ENCODE peak calls at places on chromosomes 12 and 14, in four cellular contexts. P is HepG2, X is H1, F is GM12878. U is an unnamed sample.

GRCh38 chr14:71532790-71533189 is 399.4 kb upstream of the RGS6 start:
- DNase-seq in P (no peak), X (no peak), F (no peak), U (no peak)

GRCh38 chr14:98598576-98598975 is 673.4 kb downstream of the BCL11B start:
- DNase-seq in P (no peak), X (no peak), F (no peak), U (no peak)

GRCh38 chr14:103317251-103317650 is 16.8 kb upstream of the EIF5 start:
- DNase-seq in P (no peak), X (no peak), F (no peak), U (no peak)

GRCh38 chr14:90556050-90556477 is 159.2 kb downstream of the CALM1 start:
- DNase-seq in P (peak; percentile 29), X (peak; percentile 74), F (no peak), U (peak; percentile 42)

GRCh38 chr14:50347521-50347920 is 35.4 kb downstream of the DMAC2L start:
- DNase-seq in P (no peak), X (no peak), F (no peak), U (no peak)

GRCh38 chr12:5478081-5478706 is 46.3 kb downstream of the NTF3 start:
- DNase-seq in P (no peak), X (no peak), F (no peak), U (no peak)

GRCh38 chr12:2332947-2333346 is 280.2 kb downstream of the CACNA1C start:
- DNase-seq in P (no peak), X (no peak), F (no peak), U (no peak)

GRCh38 chr12:83573676-83574075 is 887.0 kb downstream of the TMTC2 start:
- DNase-seq in P (no peak), X (no peak), F (no peak), U (no peak)

GRCh38 chr12:42824327-42824726 is 234.8 kb upstream of the PRICKLE1 start:
- DNase-seq in P (no peak), X (no peak), F (no peak), U (no peak)

GRCh38 chr14:91354221-91354916 is 63.3 kb downstream of the CCDC88C start:
- DNase-seq in P (no peak), X (no peak), F (no peak), U (no peak)

GRCh38 chr14:91367173-91368171 is 50.1 kb downstream of the CCDC88C start:
- DNase-seq in P (no peak), X (no peak), F (peak; percentile 82), U (no peak)

GRCh38 chr14:51491036-51491545 is 160.6 kb upstream of the FRMD6 start:
- DNase-seq in P (no peak), X (no peak), F (no peak), U (no peak)

GRCh38 chr14:90177537-90178189 is 78.7 kb upstream of the PSMC1 start:
- DNase-seq in P (no peak), X (no peak), F (no peak), U (no peak)

GRCh38 chr14:99538275-99538674 is 57.1 kb downstream of the CCNK start:
- DNase-seq in P (no peak), X (no peak), F (no peak), U (no peak)

GRCh38 chr12:84397279-84397678 is 515.3 kb downstream of the SLC6A15 start:
- DNase-seq in P (no peak), X (no peak), F (no peak), U (no peak)

GRCh38 chr14:103205541-103205906 is 82.3 kb downstream of the TNFAIP2 start:
- DNase-seq in P (no peak), X (no peak), F (no peak), U (no peak)

GRCh38 chr14:35747379-35747778 is 61.7 kb downstream of the RALGAPA1 start:
- DNase-seq in P (peak; percentile 23), X (no peak), F (no peak), U (no peak)

DNA sequence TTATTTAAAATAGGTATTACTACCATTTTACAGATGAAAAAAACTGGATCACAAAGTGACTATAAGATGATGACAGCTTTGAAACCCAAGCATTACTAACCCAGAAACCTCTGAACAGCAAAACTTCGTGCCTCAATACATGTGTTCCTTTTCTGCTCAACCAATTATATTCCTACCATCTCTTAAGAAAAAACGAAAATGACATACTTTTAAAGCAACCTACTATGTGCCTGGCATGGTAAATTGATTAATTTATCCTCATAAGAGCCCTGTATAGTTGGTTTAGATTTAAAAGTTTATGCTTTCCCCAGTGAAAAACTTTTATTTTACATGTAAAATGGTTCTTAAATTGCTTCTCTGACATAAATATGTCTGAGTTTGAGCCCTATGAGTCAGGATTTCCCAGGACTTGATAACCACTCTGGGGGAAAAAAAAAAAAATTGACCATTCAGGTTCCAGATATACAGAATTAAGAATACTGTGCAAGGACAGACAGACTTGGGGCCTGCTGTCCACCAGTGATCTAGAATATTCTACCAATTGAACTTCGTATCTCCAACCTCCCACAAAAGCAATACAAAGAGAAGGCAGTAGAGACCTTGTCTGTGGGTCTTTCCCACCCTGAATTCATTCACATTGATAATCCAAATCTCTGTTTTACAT is 4.3 kb downstream of the SINHCAF start:
- DNase-seq in P (no peak), X (no peak), F (no peak), U (no peak)
- H3K4me3 ChIP-seq in P (no peak overlapping the region), X (peak overlapping the region; percentile 99), F (peak overlapping the region; percentile 92), U (no peak overlapping the region)

GRCh38 chr14:31190220-31190605 is 17.4 kb downstream of the HECTD1 start:
- DNase-seq in P (no peak), X (no peak), F (no peak), U (no peak)

GRCh38 chr14:31189346-31190219 is 18.0 kb downstream of the HECTD1 start:
- DNase-seq in P (no peak), X (no peak), F (no peak), U (no peak)

GRCh38 chr14:31194095-31194494 is 13.5 kb downstream of the HECTD1 start:
- DNase-seq in P (no peak), X (no peak), F (no peak), U (no peak)

GRCh38 chr14:31188744-31189143 is 18.8 kb downstream of the HECTD1 start:
- DNase-seq in P (no peak), X (no peak), F (no peak), U (no peak)

DNA sequence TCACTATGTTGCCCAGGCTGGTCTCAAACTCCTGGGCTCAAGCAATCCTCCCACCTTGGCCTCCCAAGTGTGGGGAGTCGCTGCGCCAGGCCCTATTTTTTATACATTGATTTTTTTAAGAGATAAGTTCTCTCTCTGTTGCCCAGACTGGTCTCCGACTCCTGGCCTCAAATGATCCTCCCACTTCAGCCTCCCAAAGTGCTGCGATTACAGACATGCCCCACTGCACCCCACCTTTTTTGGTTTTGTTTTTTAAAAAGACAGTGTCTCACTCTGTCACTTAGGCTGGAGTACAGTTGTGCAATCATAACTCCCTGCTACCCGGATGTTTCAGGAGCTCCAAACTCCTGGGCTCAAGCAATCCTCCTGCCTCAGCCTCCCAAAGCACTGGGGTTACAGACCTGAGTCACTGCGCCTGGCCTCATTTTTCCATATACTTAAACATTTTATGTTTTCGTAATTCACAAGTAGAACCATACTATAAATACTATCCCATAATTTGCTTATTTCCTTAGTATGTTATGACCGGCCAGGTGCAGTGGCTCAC is 16.8 kb downstream of the HECTD1 start:
- DNase-seq in P (no peak), X (no peak), F (no peak), U (no peak)
- TF ChIP-seq SUZ12 in P (no peak), X (no peak), F (no peak), U (no peak)

GRCh38 chr12:132415456-132416120 is 74.4 kb upstream of the FBRSL1 start:
- DNase-seq in P (no peak), X (no peak), F (no peak), U (no peak)
- H3K9ac ChIP-seq in P (no peak overlapping the region), X (no peak overlapping the region), F (no peak overlapping the region), U (peak overlapping the region; percentile 42)

GRCh38 chr12:106582661-106583577 is at the start of gene RFX4:
- DNase-seq in P (no peak), X (peak; percentile 77), F (no peak), U (peak; percentile 81)

GRCh38 chr12:106583578-106584103 is 837 bp downstream of the RFX4 start:
- DNase-seq in P (no peak), X (peak; percentile 86), F (no peak), U (no peak)

GRCh38 chr12:106585237-106585834 is 2.5 kb downstream of the RFX4 start:
- DNase-seq in P (no peak), X (no peak), F (no peak), U (no peak)

GRCh38 chr12:106585862-106586534 is 3.2 kb downstream of the RFX4 start:
- DNase-seq in P (no peak), X (peak; percentile 76), F (no peak), U (no peak)

DNA sequence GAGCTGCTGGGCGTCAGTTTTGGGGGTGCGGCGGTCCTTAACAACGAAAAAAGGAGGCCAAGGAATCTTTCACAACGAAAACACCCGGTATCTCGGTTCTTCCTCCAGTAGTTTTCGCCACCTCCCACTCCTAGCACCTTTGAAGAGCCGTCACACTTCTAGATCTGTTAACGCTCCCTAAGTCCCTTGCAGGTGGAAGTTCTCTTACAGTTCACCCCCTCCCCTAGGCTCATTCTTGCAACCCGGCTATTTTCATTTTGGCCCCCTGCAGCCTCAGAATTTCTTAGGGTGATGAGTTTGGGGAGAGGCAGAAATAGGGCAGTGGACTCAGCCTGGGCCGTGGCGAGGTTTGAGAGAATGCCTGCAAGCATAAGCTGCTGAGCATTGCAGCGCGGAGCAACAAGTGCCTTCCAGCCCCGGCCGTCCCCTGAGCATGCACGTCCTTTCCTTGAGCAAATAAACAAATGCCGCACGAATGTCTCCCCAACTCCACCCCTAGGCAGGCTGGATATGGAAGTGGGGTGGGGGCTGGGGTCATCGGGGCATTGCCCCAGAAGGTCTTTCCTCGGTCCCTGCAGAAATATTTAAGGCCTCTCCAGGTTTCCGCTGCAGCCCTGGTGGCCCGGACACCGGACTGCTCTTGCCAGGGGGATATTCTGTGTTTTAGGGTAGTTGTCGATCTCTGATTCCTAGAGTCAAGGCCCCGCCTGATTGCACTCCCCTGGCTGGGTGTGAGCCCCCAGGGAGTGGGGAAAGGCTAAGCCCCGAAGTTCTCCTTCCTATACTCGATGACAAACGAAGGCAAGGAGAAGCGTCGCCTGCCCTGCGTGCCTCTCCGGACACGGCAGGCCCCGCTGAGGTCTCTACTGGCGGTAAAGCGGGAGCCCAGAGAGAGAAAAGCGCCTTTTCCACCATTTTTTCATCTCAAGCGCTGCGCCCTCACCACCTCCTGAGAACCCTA is 1.6 kb downstream of the RFX4 start:
- DNase-seq in P (no peak), X (peak; percentile 67), F (no peak), U (no peak)
- H3K4me3 ChIP-seq in P (no peak overlapping the region), X (peak overlapping the region; percentile 72), F (no peak overlapping the region), U (peak overlapping the region; percentile 49)